ENCODE peak calls at places on chromosomes 12 and 14, in eight cellular contexts. Q is prostate gland, D is mesothelial cell of epicardium, F is BE2C, R is neural crest cell, E is SK-N-SH, W is AG10803, O is cardiac fibroblast. H is an unnamed sample.

GRCh38 chr12:119206348-119207075 is 27.8 kb downstream of the HSPB8 start:
- DNase-seq in Q (no peak), D (no peak), F (no peak), R (no peak), E (no peak), W (no peak), O (no peak), H (no peak)

GRCh38 chr12:105274571-105274970 is 38.6 kb upstream of the APPL2 start:
- DNase-seq in Q (no peak), D (no peak), F (no peak), R (no peak), E (no peak), W (no peak), O (no peak), H (no peak)

GRCh38 chr14:97900187-97900586 is 1103.0 kb downstream of the VRK1 start:
- DNase-seq in Q (no peak), D (no peak), F (no peak), R (no peak), E (no peak), W (no peak), O (no peak), H (no peak)

GRCh38 chr12:30286345-30286926 is 409.2 kb downstream of the IPO8 start:
- DNase-seq in Q (no peak), D (no peak), F (peak), R (no peak), E (peak), W (peak), O (peak), H (no peak)

GRCh38 chr12:42696424-42697149 is 107.0 kb upstream of the PRICKLE1 start:
- DNase-seq in Q (no peak), D (no peak), F (no peak), R (no peak), E (no peak), W (peak), O (peak), H (no peak)

GRCh38 chr12:106118-106561 is 39.6 kb downstream of the IQSEC3 start:
- DNase-seq in Q (no peak), D (no peak), F (no peak), R (no peak), E (no peak), W (peak), O (peak), H (no peak)

GRCh38 chr12:47901285-47902093 is 3.3 kb downstream of the VDR start:
- DNase-seq in Q (no peak), D (no peak), F (no peak), R (no peak), E (no peak), W (no peak), O (no peak), H (no peak)

GRCh38 chr12:14767617-14768016 is 35.7 kb downstream of the WBP11 start:
- DNase-seq in Q (no peak), D (no peak), F (no peak), R (no peak), E (no peak), W (no peak), O (no peak), H (no peak)

GRCh38 chr12:6376079-6376941 is 947 bp upstream of the SCNN1A start:
- DNase-seq in Q (peak), D (no peak), F (no peak), R (no peak), E (peak), W (peak), O (peak), H (peak)
- TF ChIP-seq CTCF in Q (peak), D (no peak), F (no peak), R (peak), E (peak), W (peak), O (peak), H (peak)

DNA sequence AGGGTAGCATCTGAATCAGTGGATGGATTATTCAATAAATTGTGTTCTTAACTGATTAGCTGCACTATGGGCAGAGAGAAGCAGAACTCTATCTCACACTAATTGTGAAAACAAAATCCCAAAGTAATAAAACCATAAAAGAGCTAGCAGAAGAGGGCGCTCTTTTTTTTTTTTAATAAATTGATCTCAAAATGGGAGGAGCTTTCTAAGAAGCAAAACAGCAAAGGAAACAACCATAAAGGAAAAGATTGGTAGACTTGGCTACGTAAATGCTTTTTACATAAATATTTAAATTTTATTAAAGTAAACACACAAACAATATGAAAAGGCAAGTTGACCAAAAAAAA is 1.5 kb upstream of the TM7SF3 start:
- DNase-seq in Q (no peak), D (no peak), F (no peak), R (no peak), E (peak), W (peak), O (peak), H (no peak)
- TF ChIP-seq CTCF in Q (peak), D (peak), F (peak), R (peak), E (peak), W (peak), O (no peak), H (peak)

GRCh38 chr12:108060910-108061309 is 68.2 kb upstream of the WSCD2 start:
- DNase-seq in Q (no peak), D (no peak), F (no peak), R (no peak), E (no peak), W (no peak), O (no peak), H (no peak)

GRCh38 chr12:108065061-108065460 is 64.0 kb upstream of the WSCD2 start:
- DNase-seq in Q (no peak), D (no peak), F (no peak), R (no peak), E (no peak), W (no peak), O (no peak), H (peak)

GRCh38 chr12:108060054-108060453 is 69.0 kb upstream of the WSCD2 start:
- DNase-seq in Q (no peak), D (no peak), F (no peak), R (no peak), E (no peak), W (no peak), O (no peak), H (no peak)

GRCh38 chr12:108066583-108067234 is 62.4 kb upstream of the WSCD2 start:
- DNase-seq in Q (no peak), D (no peak), F (no peak), R (no peak), E (no peak), W (no peak), O (no peak), H (no peak)

DNA sequence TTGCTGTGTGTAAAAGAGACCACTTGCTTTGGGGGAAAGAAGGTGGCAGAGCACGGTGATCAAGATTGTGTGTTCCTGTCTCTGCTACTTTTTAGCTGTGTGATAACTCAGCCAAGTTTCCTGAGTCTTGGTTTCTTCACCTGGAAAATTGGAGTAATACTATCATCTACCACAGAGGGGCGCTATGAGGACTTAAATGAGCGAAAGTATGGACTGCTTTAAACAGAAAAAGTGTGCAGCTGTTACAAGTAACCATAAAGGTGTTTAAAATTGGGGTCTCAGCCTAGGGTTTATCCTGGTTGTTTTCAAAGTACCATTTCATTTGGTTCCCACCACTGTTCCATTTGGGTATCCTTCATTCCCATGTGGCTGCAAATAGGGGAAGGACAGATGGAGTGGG is 65.9 kb upstream of the WSCD2 start:
- DNase-seq in Q (no peak), D (no peak), F (no peak), R (peak), E (no peak), W (peak), O (no peak), H (no peak)
- TF ChIP-seq CTCF in Q (peak), D (peak), F (peak), R (peak), E (peak), W (peak), O (peak), H (peak)

GRCh38 chr12:75611041-75611440 is 99.6 kb upstream of the KRR1 start:
- DNase-seq in Q (no peak), D (no peak), F (peak), R (no peak), E (no peak), W (no peak), O (no peak), H (no peak)
- TF ChIP-seq CTCF in Q (no peak), D (no peak), F (peak), R (no peak), E (no peak), W (no peak), O (no peak), H (no peak)

DNA sequence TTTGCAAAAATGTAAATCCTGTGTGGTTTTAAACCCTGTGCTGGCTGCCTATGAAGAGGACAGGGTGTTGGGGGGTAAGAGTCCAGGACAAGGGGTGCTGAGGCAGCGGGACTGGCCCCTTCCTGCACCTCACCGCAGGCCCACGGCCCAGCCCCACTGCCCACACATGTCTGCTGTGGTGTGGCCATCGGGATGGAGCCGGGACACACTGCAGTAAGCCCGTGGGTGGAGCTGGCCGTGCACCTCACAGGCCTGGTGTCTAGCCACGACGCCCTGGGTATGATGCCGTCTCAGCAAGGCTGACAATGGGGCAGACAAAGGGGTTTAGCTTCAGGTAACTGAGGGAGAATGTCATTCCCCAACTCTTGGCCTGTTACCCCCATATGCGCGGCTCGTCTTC is 19.6 kb downstream of the AMN start:
- DNase-seq in Q (no peak), D (no peak), F (no peak), R (no peak), E (no peak), W (no peak), O (no peak), H (no peak)
- TF ChIP-seq CTCF in Q (no peak), D (no peak), F (no peak), R (no peak), E (no peak), W (no peak), O (no peak), H (no peak)

GRCh38 chr12:10607885-10608458 is 5.4 kb downstream of the MAGOHB start:
- DNase-seq in Q (no peak), D (no peak), F (peak), R (no peak), E (peak), W (peak), O (peak), H (no peak)
- TF ChIP-seq CTCF in Q (no peak), D (no peak), F (peak), R (peak), E (peak), W (peak), O (peak), H (no peak)

GRCh38 chr12:71626098-71626497 is 37.5 kb downstream of the ZFC3H1 start:
- DNase-seq in Q (no peak), D (no peak), F (no peak), R (no peak), E (no peak), W (no peak), O (no peak), H (no peak)

GRCh38 chr12:71621938-71622337 is 41.7 kb downstream of the ZFC3H1 start:
- DNase-seq in Q (no peak), D (no peak), F (no peak), R (no peak), E (no peak), W (no peak), O (no peak), H (no peak)

GRCh38 chr12:71626768-71627167 is 36.9 kb downstream of the ZFC3H1 start:
- DNase-seq in Q (no peak), D (no peak), F (no peak), R (no peak), E (no peak), W (no peak), O (peak), H (no peak)

DNA sequence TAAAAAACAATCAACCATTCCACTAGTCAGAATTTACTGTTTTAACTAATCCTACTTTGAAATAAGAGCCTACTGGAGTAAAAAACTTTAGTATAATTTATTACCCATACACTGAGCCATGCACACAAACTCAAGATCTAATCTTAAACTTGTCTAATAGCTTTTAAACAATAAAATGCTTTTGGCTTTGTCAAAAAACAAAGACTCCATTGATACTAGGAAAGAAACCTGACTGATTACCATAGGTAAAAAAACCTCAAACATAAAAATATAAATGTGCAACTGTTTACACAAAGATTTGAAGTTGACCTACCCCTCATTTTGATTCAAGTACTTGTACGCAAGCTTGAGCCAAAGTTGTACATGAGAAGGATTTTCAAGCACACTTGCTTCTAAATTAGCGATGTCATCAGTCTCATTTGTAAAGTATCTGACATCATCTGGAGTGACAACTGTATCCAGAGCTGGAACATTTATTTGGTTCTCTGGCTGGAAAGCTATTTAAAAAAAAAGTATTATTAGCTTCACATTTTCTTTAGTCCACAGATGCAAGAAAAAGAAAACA is 36.1 kb downstream of the ZFC3H1 start:
- DNase-seq in Q (no peak), D (no peak), F (no peak), R (no peak), E (no peak), W (no peak), O (no peak), H (no peak)
- TF ChIP-seq CTCF in Q (no peak), D (no peak), F (no peak), R (no peak), E (no peak), W (no peak), O (no peak), H (no peak)

GRCh38 chr14:50734950-50735697 is 67.0 kb upstream of the SAV1 start:
- DNase-seq in Q (peak), D (no peak), F (no peak), R (no peak), E (no peak), W (no peak), O (no peak), H (no peak)
- TF ChIP-seq CTCF in Q (peak), D (no peak), F (peak), R (peak), E (peak), W (no peak), O (no peak), H (no peak)

DNA sequence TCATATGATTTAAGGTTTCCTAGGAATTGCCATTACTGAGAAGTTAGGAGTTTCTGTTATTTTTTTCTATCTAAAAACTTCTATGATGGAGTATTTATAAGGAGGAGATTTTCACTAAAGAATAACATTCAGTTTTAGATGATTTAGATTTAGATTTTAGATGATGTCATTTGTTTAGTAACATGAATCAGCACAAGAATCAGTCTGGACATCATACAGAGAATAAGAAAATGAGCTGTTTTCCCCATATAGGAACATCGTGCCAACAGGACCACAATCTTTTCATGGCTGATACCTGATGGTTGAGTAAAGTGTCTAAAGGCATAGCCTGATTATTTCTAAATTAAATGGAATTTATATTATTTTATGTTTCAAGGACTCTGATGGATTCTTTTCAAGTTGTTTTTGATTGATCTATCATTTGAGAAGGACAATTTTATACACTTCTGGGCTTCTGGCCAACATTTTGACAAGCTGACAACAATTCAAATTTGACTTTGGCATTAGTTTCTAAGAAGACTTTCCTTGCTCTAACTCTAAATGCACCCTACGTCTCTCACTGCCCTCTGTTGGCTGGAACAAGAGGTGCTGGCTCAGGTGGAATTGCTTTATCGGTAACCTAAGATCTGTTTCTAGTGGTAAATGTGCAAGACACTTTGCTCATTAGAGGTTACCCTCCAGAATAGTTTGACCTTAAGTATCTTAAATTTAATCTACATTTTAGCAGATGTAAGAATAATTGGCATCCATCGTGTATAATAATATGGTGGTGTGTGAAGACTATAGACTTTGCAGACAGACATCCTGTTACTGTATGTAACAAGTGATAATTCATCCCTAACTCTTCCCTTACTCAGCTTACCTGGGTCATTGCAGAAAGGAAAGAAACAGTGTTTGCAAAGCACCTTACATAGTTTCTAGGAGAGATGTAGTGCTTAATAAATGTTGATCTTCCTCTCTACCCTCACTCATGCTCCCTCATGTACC is 42.8 kb upstream of the CPSF6 start:
- DNase-seq in Q (no peak), D (no peak), F (no peak), R (no peak), E (no peak), W (peak), O (peak), H (no peak)
- TF ChIP-seq CTCF in Q (no peak), D (no peak), F (peak), R (no peak), E (peak), W (peak), O (peak), H (no peak)

DNA sequence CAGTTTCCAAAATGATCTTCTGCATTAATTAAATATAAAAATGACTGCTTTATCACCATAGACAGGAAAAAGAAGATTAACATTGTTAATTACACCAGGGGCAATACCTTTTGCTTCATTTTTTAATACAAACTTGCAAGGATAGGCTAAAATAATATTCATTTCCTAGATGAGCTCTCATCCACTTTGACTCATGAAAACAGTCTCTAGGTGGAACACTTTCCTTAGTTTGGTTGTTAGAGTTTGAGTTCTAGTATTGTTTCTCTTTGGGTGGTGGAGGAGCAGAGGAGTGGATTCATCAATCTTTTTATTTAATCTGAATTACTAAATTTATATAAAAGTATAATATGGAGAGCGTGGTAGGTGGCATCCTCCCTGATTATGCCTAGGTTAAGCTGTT is 251.0 kb downstream of the PDZRN4 start:
- DNase-seq in Q (no peak), D (no peak), F (no peak), R (no peak), E (no peak), W (no peak), O (no peak), H (no peak)
- TF ChIP-seq CTCF in Q (no peak), D (no peak), F (no peak), R (no peak), E (peak), W (no peak), O (no peak), H (no peak)